ENCODE peak calls at places on chromosomes 12 and 14, in six cellular contexts. One of them, this sample, is unnamed.
A peak's percentile ranks its signal among the peaks of the same experiment; 100 is the strongest.

GRCh38 chr12:34287437-34287836 is 265.1 kb downstream of the ALG10 start:
- DNase-seq in left kidney: no peak
- DNase-seq in GM13977: no peak
- DNase-seq in kidney epithelial cell: no peak
- DNase-seq in Ammon's horn: no peak
- DNase-seq in cardiac fibroblast: no peak
- DNase-seq in this sample: peak; percentile 5

GRCh38 chr12:571795-572531 is 91.3 kb downstream of the NINJ2 start:
- DNase-seq in kidney epithelial cell: no peak
- DNase-seq in Ammon's horn: no peak
- DNase-seq in left kidney: no peak
- DNase-seq in cardiac fibroblast: peak; percentile 9
- DNase-seq in GM13977: no peak
- DNase-seq in this sample: no peak

GRCh38 chr12:132100306-132101065 is 43.6 kb downstream of the DDX51 start:
- DNase-seq in left kidney: no peak
- DNase-seq in GM13977: no peak
- DNase-seq in cardiac fibroblast: no peak
- DNase-seq in Ammon's horn: no peak
- DNase-seq in kidney epithelial cell: no peak
- DNase-seq in this sample: no peak

GRCh38 chr14:91170504-91171121 is 56.7 kb downstream of the DGLUCY start:
- DNase-seq in kidney epithelial cell: no peak
- DNase-seq in GM13977: no peak
- DNase-seq in left kidney: peak; percentile 21
- DNase-seq in cardiac fibroblast: no peak
- DNase-seq in Ammon's horn: peak; percentile 69
- DNase-seq in this sample: no peak

GRCh38 chr12:95096852-95097251 is 23.4 kb upstream of the NR2C1 start:
- DNase-seq in kidney epithelial cell: no peak
- DNase-seq in left kidney: peak; percentile 76
- DNase-seq in cardiac fibroblast: no peak
- DNase-seq in Ammon's horn: peak; percentile 62
- DNase-seq in GM13977: no peak
- DNase-seq in this sample: no peak

GRCh38 chr12:116194935-116195431 is 82.5 kb downstream of the MED13L start:
- DNase-seq in Ammon's horn: no peak
- DNase-seq in kidney epithelial cell: no peak
- DNase-seq in left kidney: no peak
- DNase-seq in GM13977: peak; percentile 51
- DNase-seq in cardiac fibroblast: no peak
- DNase-seq in this sample: no peak

GRCh38 chr12:29220632-29221336 is 71.7 kb downstream of the FAR2 start:
- DNase-seq in cardiac fibroblast: no peak
- DNase-seq in left kidney: no peak
- DNase-seq in GM13977: no peak
- DNase-seq in kidney epithelial cell: no peak
- DNase-seq in Ammon's horn: no peak
- DNase-seq in this sample: no peak

GRCh38 chr12:131908716-131909595 is 14.5 kb downstream of the ULK1 start:
- DNase-seq in left kidney: no peak
- DNase-seq in Ammon's horn: no peak
- DNase-seq in GM13977: no peak
- DNase-seq in kidney epithelial cell: no peak
- DNase-seq in cardiac fibroblast: no peak
- DNase-seq in this sample: no peak

GRCh38 chr12:106214576-106214975 is 33.2 kb downstream of the CKAP4 start:
- DNase-seq in left kidney: peak; percentile 83
- DNase-seq in Ammon's horn: no peak
- DNase-seq in kidney epithelial cell: no peak
- DNase-seq in GM13977: no peak
- DNase-seq in cardiac fibroblast: no peak
- DNase-seq in this sample: no peak

GRCh38 chr12:4736048-4736447 is 15.8 kb downstream of the GALNT8 start:
- DNase-seq in cardiac fibroblast: no peak
- DNase-seq in Ammon's horn: peak; percentile 40
- DNase-seq in left kidney: no peak
- DNase-seq in GM13977: no peak
- DNase-seq in kidney epithelial cell: no peak
- DNase-seq in this sample: no peak

GRCh38 chr12:105218434-105218833 is 17.5 kb downstream of the APPL2 start:
- DNase-seq in GM13977: no peak
- DNase-seq in Ammon's horn: peak; percentile 38
- DNase-seq in kidney epithelial cell: no peak
- DNase-seq in left kidney: no peak
- DNase-seq in cardiac fibroblast: peak; percentile 18
- DNase-seq in this sample: no peak

GRCh38 chr12:5430639-5431603 is 987 bp upstream of the NTF3 start:
- DNase-seq in left kidney: peak; percentile 77
- DNase-seq in Ammon's horn: no peak
- DNase-seq in kidney epithelial cell: no peak
- DNase-seq in GM13977: no peak
- DNase-seq in cardiac fibroblast: no peak
- DNase-seq in this sample: no peak

GRCh38 chr14:90658541-90658967 is 157.7 kb downstream of the TTC7B start:
- DNase-seq in Ammon's horn: no peak
- DNase-seq in left kidney: no peak
- DNase-seq in GM13977: peak; percentile 20
- DNase-seq in cardiac fibroblast: peak; percentile 62
- DNase-seq in kidney epithelial cell: no peak
- DNase-seq in this sample: no peak

This sample was measured in H9.